ENCODE peak calls at places on chromosomes 12 and 14, in six cellular contexts. One of them, this sample, is unnamed.

GRCh38 chr14:35159742-35160409 is 37.5 kb downstream of the PRORP start:
- DNase-seq in Panc1: peak
- DNase-seq in GM12892: no peak
- DNase-seq in stomach: no peak
- DNase-seq in GM23338: no peak
- DNase-seq in HCT116: peak
- DNase-seq in this sample: peak

GRCh38 chr14:36070056-36071043 is 106.2 kb downstream of the PTCSC3 start:
- DNase-seq in GM12892: no peak
- DNase-seq in stomach: peak
- DNase-seq in Panc1: peak
- DNase-seq in HCT116: peak
- DNase-seq in GM23338: peak
- DNase-seq in this sample: peak

GRCh38 chr12:95582230-95583058 is 31.2 kb upstream of the USP44 start:
- DNase-seq in GM23338: peak
- DNase-seq in GM12892: no peak
- DNase-seq in HCT116: peak
- DNase-seq in Panc1: no peak
- DNase-seq in stomach: no peak
- DNase-seq in this sample: peak

GRCh38 chr14:34684578-34684977 is 29.8 kb downstream of the CFL2 start:
- DNase-seq in stomach: no peak
- DNase-seq in HCT116: no peak
- DNase-seq in GM23338: no peak
- DNase-seq in GM12892: no peak
- DNase-seq in Panc1: no peak
- DNase-seq in this sample: no peak

GRCh38 chr12:79217306-79217705 is 352.7 kb downstream of the SYT1 start:
- DNase-seq in GM23338: peak
- DNase-seq in Panc1: no peak
- DNase-seq in stomach: no peak
- DNase-seq in HCT116: no peak
- DNase-seq in GM12892: no peak
- DNase-seq in this sample: no peak

GRCh38 chr14:52076334-52076733 is 7.5 kb upstream of the NID2 start:
- DNase-seq in GM12892: no peak
- DNase-seq in HCT116: no peak
- DNase-seq in Panc1: peak
- DNase-seq in stomach: no peak
- DNase-seq in GM23338: no peak
- DNase-seq in this sample: peak

GRCh38 chr14:52845079-52845478 is 53.7 kb upstream of the GNPNAT1 start:
- DNase-seq in GM23338: no peak
- DNase-seq in stomach: no peak
- DNase-seq in HCT116: no peak
- DNase-seq in GM12892: no peak
- DNase-seq in Panc1: no peak
- DNase-seq in this sample: no peak

GRCh38 chr14:42163136-42163535 is 556.5 kb downstream of the LRFN5 start:
- DNase-seq in stomach: no peak
- DNase-seq in Panc1: no peak
- DNase-seq in GM12892: no peak
- DNase-seq in GM23338: no peak
- DNase-seq in HCT116: no peak
- DNase-seq in this sample: no peak

GRCh38 chr12:62621239-62621638 is 154.6 kb downstream of the MON2 start:
- DNase-seq in GM23338: no peak
- DNase-seq in GM12892: no peak
- DNase-seq in stomach: no peak
- DNase-seq in HCT116: no peak
- DNase-seq in Panc1: no peak
- DNase-seq in this sample: no peak

GRCh38 chr14:25350802-25351201 is 300.9 kb upstream of the STXBP6 start:
- DNase-seq in GM12892: no peak
- DNase-seq in GM23338: no peak
- DNase-seq in HCT116: no peak
- DNase-seq in stomach: no peak
- DNase-seq in Panc1: no peak
- DNase-seq in this sample: no peak

GRCh38 chr12:49674318-49674985 is 32.8 kb downstream of the FMNL3 start:
- DNase-seq in HCT116: no peak
- DNase-seq in stomach: no peak
- DNase-seq in GM23338: no peak
- DNase-seq in GM12892: no peak
- DNase-seq in Panc1: no peak
- DNase-seq in this sample: no peak

GRCh38 chr12:117213295-117213808 is 23.1 kb upstream of the FBXO21 start:
- DNase-seq in HCT116: no peak
- DNase-seq in GM12892: no peak
- DNase-seq in stomach: no peak
- DNase-seq in GM23338: no peak
- DNase-seq in Panc1: no peak
- DNase-seq in this sample: no peak

GRCh38 chr12:29957835-29958234 is 174.1 kb upstream of the TMTC1 start:
- DNase-seq in HCT116: no peak
- DNase-seq in stomach: no peak
- DNase-seq in Panc1: no peak
- DNase-seq in GM12892: no peak
- DNase-seq in GM23338: no peak
- DNase-seq in this sample: peak

GRCh38 chr12:74722709-74723108 is 185.1 kb downstream of the ATXN7L3B start:
- DNase-seq in GM23338: peak
- DNase-seq in stomach: no peak
- DNase-seq in HCT116: no peak
- DNase-seq in Panc1: no peak
- DNase-seq in GM12892: no peak
- DNase-seq in this sample: no peak

DNA sequence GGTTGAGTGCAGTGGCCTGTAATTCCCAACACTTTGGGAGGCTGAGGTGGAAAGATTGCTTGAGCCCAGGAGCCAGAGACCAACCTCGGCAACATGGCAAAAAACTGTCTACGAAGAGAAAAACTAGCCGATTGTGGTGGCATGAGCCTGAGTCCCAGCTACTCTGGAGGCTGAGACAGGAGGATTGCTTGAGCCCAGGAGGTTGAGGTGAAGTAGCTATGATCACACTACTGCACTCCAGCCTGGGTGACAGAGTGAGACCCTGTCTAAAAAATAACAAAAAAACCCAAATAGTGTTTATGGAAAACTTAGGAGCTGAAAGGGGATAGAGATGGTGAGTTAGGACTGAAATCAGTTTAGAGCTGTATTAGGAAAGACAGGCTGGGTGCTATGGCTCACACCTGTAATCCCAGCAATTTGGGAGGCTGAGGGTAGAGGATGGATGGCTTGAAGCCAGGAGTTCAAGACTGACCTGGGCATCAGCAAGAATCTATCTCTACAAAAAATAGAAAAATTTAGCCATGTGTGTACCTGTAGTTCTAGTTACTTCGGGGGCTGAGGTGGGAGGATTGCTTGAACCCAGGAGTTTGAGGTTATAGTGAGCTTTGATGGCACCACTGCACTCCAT is 9.7 kb downstream of the PNN start:
- DNase-seq in stomach: no peak
- DNase-seq in Panc1: no peak
- DNase-seq in HCT116: no peak
- DNase-seq in GM23338: no peak
- DNase-seq in GM12892: no peak
- DNase-seq in this sample: no peak
- TF ChIP-seq POLR2AphosphoS5 in stomach: no peak
- TF ChIP-seq POLR2AphosphoS5 in Panc1: peak
- TF ChIP-seq POLR2AphosphoS5 in HCT116: peak
- TF ChIP-seq POLR2AphosphoS5 in GM23338: peak
- TF ChIP-seq POLR2AphosphoS5 in GM12892: peak
- TF ChIP-seq POLR2AphosphoS5 in this sample: no peak

DNA sequence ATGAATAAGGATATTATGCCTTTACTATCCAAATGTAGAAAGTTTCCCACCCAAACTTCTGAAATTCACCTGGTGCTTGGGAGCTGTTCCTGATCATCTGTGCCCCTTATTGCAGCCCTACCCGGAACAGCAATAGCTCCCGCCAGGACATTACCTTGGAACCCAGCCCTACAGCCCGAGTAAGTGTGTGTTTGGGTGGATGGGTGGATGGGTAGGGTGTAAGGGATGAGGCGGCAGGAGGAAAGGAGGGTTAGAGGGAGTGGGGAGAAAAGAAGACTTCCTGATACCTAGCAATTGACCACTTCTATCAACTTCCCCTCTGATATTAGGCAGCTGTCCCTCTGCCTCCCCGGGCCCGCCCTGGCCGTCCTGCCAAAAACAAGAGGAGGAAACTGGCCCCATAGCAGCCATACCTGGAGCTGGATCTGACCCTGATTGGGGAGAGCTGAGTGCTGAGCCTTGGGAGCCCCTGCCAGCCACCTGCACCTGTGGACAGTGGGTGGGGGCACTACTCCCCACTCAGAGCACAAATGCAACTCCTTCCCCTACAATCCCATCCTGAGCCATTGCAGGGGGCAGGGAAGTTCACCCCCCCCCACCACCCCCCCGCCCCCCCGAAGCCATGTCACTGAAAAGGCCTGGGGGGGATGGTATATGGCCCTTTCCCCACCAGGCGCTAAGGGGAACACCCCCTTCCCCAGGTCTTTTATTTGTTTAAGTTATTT is 6.4 kb downstream of the MBD6 start:
- DNase-seq in HCT116: no peak
- DNase-seq in Panc1: no peak
- DNase-seq in GM23338: no peak
- DNase-seq in stomach: no peak
- DNase-seq in GM12892: no peak
- DNase-seq in this sample: no peak
- TF ChIP-seq POLR2AphosphoS5 in HCT116: no peak
- TF ChIP-seq POLR2AphosphoS5 in Panc1: no peak
- TF ChIP-seq POLR2AphosphoS5 in GM23338: no peak
- TF ChIP-seq POLR2AphosphoS5 in stomach: no peak
- TF ChIP-seq POLR2AphosphoS5 in GM12892: no peak
- TF ChIP-seq POLR2AphosphoS5 in this sample: no peak

DNA sequence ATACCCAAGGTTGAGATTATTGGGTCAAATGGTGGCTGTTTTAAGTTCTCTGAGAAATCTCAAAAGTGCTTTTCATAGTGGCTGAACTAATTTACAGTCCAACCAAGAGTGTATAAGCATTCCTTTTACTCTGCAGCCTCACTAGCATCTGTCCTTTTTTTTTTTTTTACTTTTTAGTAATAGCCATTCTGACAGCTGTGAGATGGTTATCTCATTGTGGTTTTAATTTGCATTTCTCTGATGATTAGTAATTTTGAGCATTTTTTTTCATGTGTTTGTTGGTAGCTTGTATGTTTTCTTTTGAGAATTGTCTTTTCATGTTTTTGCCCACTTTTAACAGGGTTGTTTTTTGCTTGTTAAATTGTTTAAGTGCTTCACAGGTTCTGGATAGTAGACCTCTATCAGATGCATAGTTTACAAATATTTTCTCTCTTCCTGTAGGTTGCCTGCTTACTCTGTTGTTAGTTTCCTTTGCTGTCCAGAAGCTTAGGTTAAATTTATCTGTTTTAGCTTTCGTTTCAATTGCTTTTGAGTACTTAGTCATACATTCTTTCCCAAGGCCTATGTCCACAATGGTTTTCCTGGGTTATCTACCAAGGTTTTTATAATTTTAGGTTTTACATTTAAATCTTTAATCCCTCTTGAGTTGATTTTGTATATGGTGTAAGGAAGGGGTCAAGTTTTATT is 881.3 kb upstream of the SEL1L start:
- DNase-seq in stomach: no peak
- DNase-seq in GM23338: no peak
- DNase-seq in Panc1: no peak
- DNase-seq in GM12892: no peak
- DNase-seq in HCT116: no peak
- DNase-seq in this sample: no peak
- TF ChIP-seq POLR2AphosphoS5 in stomach: no peak
- TF ChIP-seq POLR2AphosphoS5 in GM23338: no peak
- TF ChIP-seq POLR2AphosphoS5 in Panc1: no peak
- TF ChIP-seq POLR2AphosphoS5 in GM12892: no peak
- TF ChIP-seq POLR2AphosphoS5 in HCT116: no peak
- TF ChIP-seq POLR2AphosphoS5 in this sample: no peak

GRCh38 chr14:28677381-28677780 is 89.2 kb upstream of the FOXG1 start:
- DNase-seq in GM12892: no peak
- DNase-seq in Panc1: no peak
- DNase-seq in stomach: no peak
- DNase-seq in GM23338: peak
- DNase-seq in HCT116: no peak
- DNase-seq in this sample: no peak

GRCh38 chr14:28673056-28673455 is 93.5 kb upstream of the FOXG1 start:
- DNase-seq in Panc1: no peak
- DNase-seq in GM23338: no peak
- DNase-seq in stomach: no peak
- DNase-seq in GM12892: no peak
- DNase-seq in HCT116: no peak
- DNase-seq in this sample: no peak

GRCh38 chr14:28681681-28682080 is 84.9 kb upstream of the FOXG1 start:
- DNase-seq in Panc1: no peak
- DNase-seq in GM12892: no peak
- DNase-seq in HCT116: no peak
- DNase-seq in GM23338: peak
- DNase-seq in stomach: no peak
- DNase-seq in this sample: no peak

GRCh38 chr14:28676481-28676880 is 90.1 kb upstream of the FOXG1 start:
- DNase-seq in stomach: no peak
- DNase-seq in Panc1: peak
- DNase-seq in HCT116: no peak
- DNase-seq in GM12892: no peak
- DNase-seq in GM23338: no peak
- DNase-seq in this sample: peak

DNA sequence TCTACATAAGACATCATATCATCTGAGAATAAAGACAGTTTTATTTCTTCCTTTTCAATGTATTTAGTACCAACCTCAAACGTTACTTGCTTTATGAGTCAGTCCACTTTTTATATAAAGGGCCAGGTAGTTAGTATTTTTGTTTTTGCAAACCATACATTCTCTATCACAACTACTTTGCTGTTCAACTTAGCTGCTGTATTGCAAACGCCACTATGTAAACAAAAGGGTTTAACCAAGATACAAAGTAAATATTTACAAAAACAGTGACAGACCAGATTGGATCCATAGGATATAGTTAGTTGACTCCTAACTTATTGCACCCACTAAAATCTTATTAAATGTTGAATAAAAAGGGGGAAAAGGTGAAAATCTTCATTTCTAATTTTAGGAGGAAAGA is 87.7 kb upstream of the FOXG1 start:
- DNase-seq in HCT116: no peak
- DNase-seq in stomach: no peak
- DNase-seq in GM12892: no peak
- DNase-seq in GM23338: no peak
- DNase-seq in Panc1: no peak
- DNase-seq in this sample: no peak
- TF ChIP-seq POLR2AphosphoS5 in HCT116: no peak
- TF ChIP-seq POLR2AphosphoS5 in stomach: no peak
- TF ChIP-seq POLR2AphosphoS5 in GM12892: no peak
- TF ChIP-seq POLR2AphosphoS5 in GM23338: no peak
- TF ChIP-seq POLR2AphosphoS5 in Panc1: no peak
- TF ChIP-seq POLR2AphosphoS5 in this sample: no peak

GRCh38 chr14:74469548-74470518 is 23.3 kb downstream of the NPC2 start:
- DNase-seq in Panc1: no peak
- DNase-seq in GM12892: no peak
- DNase-seq in GM23338: no peak
- DNase-seq in stomach: no peak
- DNase-seq in HCT116: no peak
- DNase-seq in this sample: peak
- TF ChIP-seq POLR2AphosphoS5 in Panc1: no peak
- TF ChIP-seq POLR2AphosphoS5 in GM12892: no peak
- TF ChIP-seq POLR2AphosphoS5 in GM23338: no peak
- TF ChIP-seq POLR2AphosphoS5 in stomach: no peak
- TF ChIP-seq POLR2AphosphoS5 in HCT116: no peak
- TF ChIP-seq POLR2AphosphoS5 in this sample: no peak